ENCODE peak calls at places on chromosome 20, in five cellular contexts. C is HepG2, N is GM12878, V is K562, G is H1. P is an unnamed sample.

GRCh38 chr20:61529354-61529753 is 277.3 kb downstream of the CDH4 start:
- DNase-seq in G (no peak), C (no peak), V (no peak), N (no peak), P (no peak)

GRCh38 chr20:59751075-59751711 is 146.9 kb downstream of the PHACTR3 start:
- DNase-seq in N (peak), C (peak), G (peak), V (peak), P (peak)

GRCh38 chr20:42923348-42923918 is 266.3 kb downstream of the PTPRT start:
- DNase-seq in C (no peak), G (no peak), N (no peak), V (no peak), P (no peak)

GRCh38 chr20:21395666-21396044 is 1.7 kb downstream of the NKX2-4 start:
- DNase-seq in V (no peak), G (no peak), N (no peak), C (no peak), P (no peak)

GRCh38 chr20:2295886-2296544 is at the start of gene TGM3:
- DNase-seq in V (no peak), C (no peak), N (no peak), G (no peak), P (no peak)

GRCh38 chr20:44211177-44212039 is 837 bp upstream of the OSER1 start:
- DNase-seq in G (no peak), N (no peak), C (no peak), V (no peak), P (no peak)

GRCh38 chr20:21182832-21183563 is 57.1 kb downstream of the KIZ start:
- DNase-seq in G (no peak), N (no peak), C (no peak), V (no peak), P (no peak)

GRCh38 chr20:63661108-63661507 is 3.0 kb downstream of the RTEL1 start:
- DNase-seq in N (no peak), C (no peak), V (no peak), G (no peak), P (no peak)

GRCh38 chr20:41249371-41249770 is 68.2 kb downstream of the ZHX3 start:
- DNase-seq in V (no peak), C (no peak), G (no peak), N (no peak), P (no peak)

GRCh38 chr20:24580006-24580405 is 110.6 kb downstream of the SYNDIG1 start:
- DNase-seq in G (no peak), N (no peak), V (no peak), C (no peak), P (no peak)

GRCh38 chr20:43746344-43747137 is 19.7 kb upstream of the GTSF1L start:
- DNase-seq in V (no peak), G (no peak), N (no peak), C (no peak), P (no peak)

GRCh38 chr20:25697132-25697446 is 436 bp upstream of the ZNF337 start:
- DNase-seq in C (no peak), V (no peak), G (no peak), N (no peak), P (no peak)

GRCh38 chr20:61603715-61604114 is 351.7 kb downstream of the CDH4 start:
- DNase-seq in V (no peak), G (no peak), N (no peak), C (no peak), P (no peak)

GRCh38 chr20:62010551-62011402 is 54.9 kb downstream of the TAF4 start:
- DNase-seq in G (peak), N (peak), V (peak), C (peak), P (peak)

GRCh38 chr20:63738687-63739128 is 868 bp upstream of the SLC2A4RG start:
- DNase-seq in C (peak), N (no peak), V (peak), G (peak), P (no peak)

GRCh38 chr20:5002077-5002413 is 735 bp upstream of the SLC23A2 start:
- DNase-seq in N (no peak), C (no peak), G (no peak), V (no peak), P (no peak)

GRCh38 chr20:61518424-61518951 is 266.4 kb downstream of the CDH4 start:
- DNase-seq in C (no peak), V (no peak), N (no peak), G (no peak), P (no peak)

GRCh38 chr20:24969203-24970029 is 20.3 kb downstream of the CST7 start:
- DNase-seq in V (no peak), G (peak), N (no peak), C (no peak), P (no peak)

GRCh38 chr20:24995741-24996448 is 3.3 kb upstream of the APMAP start:
- DNase-seq in C (no peak), N (no peak), V (no peak), G (peak), P (no peak)

GRCh38 chr20:25468126-25469075 is 60.9 kb downstream of the GINS1 start:
- DNase-seq in C (no peak), G (no peak), V (no peak), N (no peak), P (no peak)

GRCh38 chr20:12093062-12093796 is 175.5 kb downstream of the BTBD3 start:
- DNase-seq in G (no peak), N (no peak), C (no peak), V (no peak), P (no peak)

GRCh38 chr20:35845561-35845960 is 73.7 kb downstream of the PHF20 start:
- DNase-seq in C (no peak), V (no peak), N (no peak), G (no peak), P (no peak)

GRCh38 chr20:48260370-48260769 is 475.1 kb upstream of the SULF2 start:
- DNase-seq in N (no peak), V (no peak), G (no peak), C (no peak), P (no peak)

GRCh38 chr20:64102647-64103354 is 4.6 kb downstream of the NPBWR2 start:
- DNase-seq in G (peak), V (peak), C (no peak), N (no peak), P (no peak)

GRCh38 chr20:37323985-37324384 is 22.0 kb upstream of the SRC start:
- DNase-seq in C (no peak), G (no peak), N (no peak), V (no peak), P (no peak)

GRCh38 chr20:21262812-21263211 is 40.3 kb upstream of the XRN2 start:
- DNase-seq in N (no peak), G (no peak), C (no peak), V (no peak), P (no peak)

GRCh38 chr20:576156-576555 is 32.6 kb upstream of the CSNK2A1 start:
- DNase-seq in C (no peak), V (no peak), N (no peak), G (no peak), P (no peak)

GRCh38 chr20:61847986-61848385 is 217.7 kb downstream of the TAF4 start:
- DNase-seq in N (no peak), G (no peak), V (no peak), C (no peak), P (no peak)

GRCh38 chr20:47189060-47189459 is 167.4 kb downstream of the ZMYND8 start:
- DNase-seq in G (no peak), V (no peak), N (no peak), C (no peak), P (no peak)

GRCh38 chr20:37980383-37980782 is 52.9 kb downstream of the TTI1 start:
- DNase-seq in C (no peak), G (no peak), V (no peak), N (no peak), P (no peak)

GRCh38 chr20:52105573-52106422 is 85.8 kb downstream of the ZFP64 start:
- DNase-seq in N (no peak), C (no peak), G (peak), V (no peak), P (no peak)

GRCh38 chr20:62794007-62794724 is 2.1 kb upstream of the MRGBP start:
- DNase-seq in C (peak), N (peak), G (peak), V (peak), P (peak)

GRCh38 chr20:57996465-57996864 is 232.0 kb downstream of the ANKRD60 start:
- DNase-seq in V (no peak), C (no peak), N (no peak), G (no peak), P (no peak)
- TF ChIP-seq SRF in V (no peak), C (no peak), N (no peak), G (no peak), P (no peak)

GRCh38 chr20:45857836-45858250 is 429 bp downstream of the ZSWIM3 start:
- DNase-seq in G (no peak), N (peak), C (no peak), V (peak), P (no peak)
- TF ChIP-seq MAX in G (no peak), N (peak), C (no peak), V (no peak), P (no peak)

DNA sequence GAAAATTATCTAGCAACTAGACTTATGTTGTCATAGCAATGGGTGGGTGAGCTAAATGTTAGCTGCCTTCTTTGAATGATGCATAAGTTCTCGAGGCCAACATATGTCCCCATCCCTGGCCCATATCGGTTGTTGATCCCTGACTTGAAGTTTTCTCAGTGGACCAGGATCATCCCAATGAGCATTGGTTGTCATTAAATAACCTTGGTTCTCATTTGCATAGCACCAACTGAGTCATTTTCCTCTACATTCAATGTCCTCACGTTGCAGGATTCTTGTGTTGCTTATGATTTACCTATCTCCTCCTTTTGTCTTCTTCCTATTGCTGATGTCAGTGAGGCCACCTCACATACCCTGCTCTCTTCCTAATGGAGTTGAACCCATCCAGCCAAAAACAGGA is 12.1 kb upstream of the AHCY start:
- DNase-seq in G (no peak), C (no peak), V (no peak), N (no peak), P (no peak)
- TF ChIP-seq SRF in G (no peak), C (no peak), V (no peak), N (no peak), P (no peak)

GRCh38 chr20:19875746-19876145 is 117.7 kb downstream of the RIN2 start:
- DNase-seq in G (no peak), V (no peak), C (no peak), N (no peak), P (no peak)

GRCh38 chr20:19881080-19881840 is 123.2 kb downstream of the RIN2 start:
- DNase-seq in N (no peak), V (no peak), C (no peak), G (no peak), P (no peak)

GRCh38 chr20:19874328-19874727 is 116.3 kb downstream of the RIN2 start:
- DNase-seq in V (no peak), G (no peak), N (no peak), C (no peak), P (no peak)

GRCh38 chr20:19880256-19881079 is 122.4 kb downstream of the RIN2 start:
- DNase-seq in N (no peak), G (no peak), C (peak), V (no peak), P (peak)

GRCh38 chr20:19876828-19877227 is 118.8 kb downstream of the RIN2 start:
- DNase-seq in C (no peak), G (no peak), N (no peak), V (no peak), P (no peak)
- TF ChIP-seq MAX in C (no peak), G (no peak), N (no peak), V (no peak), P (no peak)

P was measured in HCT116.